ENCODE peak calls at places on chromosome 12, in eight cellular contexts. L is PC-3; R is GM23338; E is heart right ventricle; N is NCI-H1105 treated with DMSO at 0.1 percent for 48 hours; J is frontal cortex; M is AG10803; U is activated CD8-positive, alpha-beta memory T cell treated with anti-CD3 and anti-CD28 coated beads, Interleukin-2, amount 50 U/mL, for 4 hours. X is an unnamed sample.

GRCh38 chr12:89060133-89060532 is 292.2 kb downstream of the DUSP6 start:
- DNase-seq in L (no peak), R (no peak), E (no peak), N (no peak), J (no peak), M (no peak), U (no peak), X (no peak)

GRCh38 chr12:105459760-105460325 is 129.4 kb downstream of the C12orf75 start:
- DNase-seq in L (no peak), R (no peak), E (peak; percentile 30), N (no peak), J (no peak), M (no peak), U (no peak), X (no peak)

GRCh38 chr12:48185181-48185919 is 1.9 kb downstream of the CCDC184 start:
- DNase-seq in L (no peak), R (peak; percentile 86), E (no peak), N (no peak), J (no peak), M (no peak), U (no peak), X (peak; percentile 41)

GRCh38 chr12:18981732-18982131 is 147.8 kb upstream of the PLEKHA5 start:
- DNase-seq in L (no peak), R (no peak), E (no peak), N (no peak), J (no peak), M (no peak), U (no peak), X (no peak)

GRCh38 chr12:106415134-106415533 is 57.6 kb downstream of the POLR3B start:
- DNase-seq in L (peak; percentile 60), R (no peak), E (no peak), N (no peak), J (no peak), M (peak; percentile 46), U (no peak), X (peak; percentile 90)

GRCh38 chr12:45726594-45727300 is 2.8 kb upstream of the ARID2 start:
- DNase-seq in L (peak; percentile 39), R (peak; percentile 43), E (peak; percentile 68), N (peak; percentile 77), J (no peak), M (peak; percentile 51), U (peak; percentile 28), X (peak; percentile 62)

GRCh38 chr12:124277394-124278222 is 17.3 kb upstream of the RFLNA start:
- DNase-seq in L (no peak), R (no peak), E (no peak), N (no peak), J (no peak), M (no peak), U (no peak), X (no peak)

GRCh38 chr12:120102189-120103043 is 14.1 kb downstream of the RAB35 start:
- DNase-seq in L (no peak), R (peak; percentile 44), E (no peak), N (no peak), J (no peak), M (no peak), U (no peak), X (no peak)

GRCh38 chr12:88242161-88242925 is 100.2 kb downstream of the TMTC3 start:
- DNase-seq in L (peak; percentile 98), R (no peak), E (no peak), N (no peak), J (no peak), M (peak; percentile 98), U (no peak), X (peak; percentile 98)

GRCh38 chr12:131487379-131488129 is 223.3 kb upstream of the SFSWAP start:
- DNase-seq in L (peak; percentile 56), R (no peak), E (no peak), N (peak; percentile 86), J (no peak), M (peak; percentile 8), U (no peak), X (no peak)

GRCh38 chr12:121628037-121628436 is 1.7 kb downstream of the ORAI1 start:
- DNase-seq in L (peak; percentile 35), R (no peak), E (no peak), N (no peak), J (no peak), M (no peak), U (peak; percentile 29), X (peak; percentile 50)

GRCh38 chr12:68200854-68201253 is 24.8 kb downstream of the IL26 start:
- DNase-seq in L (no peak), R (no peak), E (no peak), N (no peak), J (no peak), M (no peak), U (no peak), X (peak; percentile 69)

GRCh38 chr12:15152456-15152855 is 68.8 kb downstream of the RERG start:
- DNase-seq in L (peak; percentile 3), R (no peak), E (no peak), N (no peak), J (no peak), M (peak; percentile 8), U (no peak), X (no peak)

GRCh38 chr12:75724913-75725312 is 213.5 kb upstream of the KRR1 start:
- DNase-seq in L (peak; percentile 92), R (no peak), E (no peak), N (peak; percentile 37), J (no peak), M (peak; percentile 91), U (no peak), X (peak; percentile 93)

GRCh38 chr12:117724545-117724944 is 244.2 kb downstream of the KSR2 start:
- DNase-seq in L (no peak), R (no peak), E (no peak), N (no peak), J (no peak), M (peak; percentile 40), U (no peak), X (no peak)

GRCh38 chr12:26318661-26319068 is 123.3 kb downstream of the SSPN start:
- DNase-seq in L (peak; percentile 53), R (no peak), E (peak; percentile 23), N (no peak), J (no peak), M (peak; percentile 45), U (no peak), X (peak; percentile 92)

GRCh38 chr12:113101751-113102150 is 33.8 kb downstream of the RASAL1 start:
- DNase-seq in L (no peak), R (no peak), E (no peak), N (no peak), J (no peak), M (no peak), U (no peak), X (no peak)

GRCh38 chr12:90129369-90130030 is 420.9 kb upstream of the ATP2B1 start:
- DNase-seq in L (no peak), R (no peak), E (no peak), N (no peak), J (no peak), M (no peak), U (no peak), X (no peak)

GRCh38 chr12:76519538-76519937 is 40.0 kb downstream of the OSBPL8 start:
- DNase-seq in L (peak; percentile 5), R (no peak), E (no peak), N (no peak), J (no peak), M (no peak), U (no peak), X (peak; percentile 33)

GRCh38 chr12:122947352-122947792 is 18.9 kb downstream of the ABCB9 start:
- DNase-seq in L (no peak), R (no peak), E (peak; percentile 46), N (no peak), J (no peak), M (no peak), U (no peak), X (no peak)

GRCh38 chr12:5317556-5317955 is 114.4 kb upstream of the NTF3 start:
- DNase-seq in L (no peak), R (no peak), E (no peak), N (no peak), J (no peak), M (peak; percentile 20), U (no peak), X (no peak)

GRCh38 chr12:48954781-48955501 is 2.3 kb downstream of the ARF3 start:
- DNase-seq in L (no peak), R (no peak), E (no peak), N (no peak), J (no peak), M (no peak), U (no peak), X (no peak)

GRCh38 chr12:459430-460258 is at the start of gene B4GALNT3:
- DNase-seq in L (peak; percentile 34), R (peak; percentile 81), E (peak; percentile 61), N (peak; percentile 74), J (peak; percentile 65), M (no peak), U (peak; percentile 42), X (no peak)

GRCh38 chr12:132318618-132319033 is 10.8 kb downstream of the GALNT9 start:
- DNase-seq in L (no peak), R (no peak), E (peak; percentile 7), N (no peak), J (no peak), M (no peak), U (no peak), X (no peak)

GRCh38 chr12:108839890-108840230 is 17.5 kb downstream of the SSH1 start:
- DNase-seq in L (no peak), R (no peak), E (no peak), N (no peak), J (no peak), M (no peak), U (no peak), X (no peak)

GRCh38 chr12:83506841-83507240 is 820.1 kb downstream of the TMTC2 start:
- DNase-seq in L (no peak), R (no peak), E (no peak), N (no peak), J (no peak), M (no peak), U (no peak), X (no peak)

GRCh38 chr12:10521555-10521954 is 15.9 kb downstream of the EIF2S3B start:
- DNase-seq in L (no peak), R (no peak), E (no peak), N (no peak), J (no peak), M (no peak), U (no peak), X (no peak)

GRCh38 chr12:100512692-100513091 is 39.0 kb downstream of the NR1H4 start:
- DNase-seq in L (no peak), R (no peak), E (no peak), N (no peak), J (no peak), M (no peak), U (no peak), X (no peak)

GRCh38 chr12:13005649-13006048 is 5.6 kb upstream of the HEBP1 start:
- DNase-seq in L (no peak), R (peak; percentile 36), E (no peak), N (no peak), J (no peak), M (no peak), U (no peak), X (no peak)

GRCh38 chr12:11812558-11813421 is 163.3 kb downstream of the ETV6 start:
- DNase-seq in L (no peak), R (peak; percentile 70), E (peak; percentile 39), N (peak; percentile 49), J (no peak), M (peak; percentile 31), U (no peak), X (no peak)

GRCh38 chr12:3187846-3188755 is 110.9 kb downstream of the TSPAN9 start:
- DNase-seq in L (no peak), R (no peak), E (no peak), N (no peak), J (no peak), M (no peak), U (no peak), X (no peak)

GRCh38 chr12:49983892-49984291 is 11.1 kb downstream of the AQP6 start:
- DNase-seq in L (peak; percentile 58), R (no peak), E (no peak), N (peak; percentile 54), J (no peak), M (peak; percentile 73), U (no peak), X (peak; percentile 91)

GRCh38 chr12:64332296-64332695 is 58.3 kb downstream of the C12orf56 start:
- DNase-seq in L (no peak), R (no peak), E (no peak), N (no peak), J (no peak), M (no peak), U (no peak), X (no peak)

GRCh38 chr12:22283508-22283907 is 51.0 kb downstream of the ST8SIA1 start:
- DNase-seq in L (no peak), R (peak; percentile 13), E (no peak), N (no peak), J (no peak), M (no peak), U (no peak), X (peak; percentile 31)